ENCODE peak calls at places on chromosomes 5 and 9, in five cellular contexts. C is Peyer's patch, X is PC-3, Z is IMR-90, L is SK-N-SH. R is an unnamed sample. For H3K27me3, the result is how much of the 10 kb centered on the place peaks cover.

GRCh38 chr5:109946610-109947009 is 256.9 kb downstream of the MAN2A1 start:
- DNase-seq in C (no peak), X (no peak), Z (no peak), L (no peak), R (no peak)

GRCh38 chr5:148120317-148120716 is 48.0 kb upstream of the SPINK14 start:
- DNase-seq in C (no peak), X (peak), Z (no peak), L (no peak), R (no peak)

GRCh38 chr9:3508531-3509374 is 17.0 kb downstream of the RFX3 start:
- DNase-seq in C (no peak), X (no peak), Z (peak), L (no peak), R (peak)

GRCh38 chr9:122816163-122816867 is 12.1 kb downstream of the PDCL start:
- DNase-seq in C (peak), X (no peak), Z (no peak), L (no peak), R (no peak)

GRCh38 chr5:39794511-39794910 is 369.7 kb upstream of the DAB2 start:
- DNase-seq in C (no peak), X (no peak), Z (peak), L (no peak), R (no peak)

GRCh38 chr9:137945581-137945980 is 68.0 kb downstream of the CACNA1B start:
- DNase-seq in C (no peak), X (peak), Z (no peak), L (no peak), R (no peak)

GRCh38 chr5:56145511-56145910 is 87.6 kb downstream of the ANKRD55 start:
- DNase-seq in C (no peak), X (no peak), Z (no peak), L (no peak), R (no peak)

GRCh38 chr5:56233230-56233629 is at the start of gene ANKRD55:
- DNase-seq in C (no peak), X (no peak), Z (no peak), L (peak), R (no peak)

GRCh38 chr5:38468202-38468656 is 88.2 kb downstream of the LIFR start:
- DNase-seq in C (no peak), X (peak), Z (peak), L (no peak), R (no peak)

GRCh38 chr5:83430130-83431010 is 41.2 kb upstream of the VCAN start:
- DNase-seq in C (no peak), X (peak), Z (peak), L (peak), R (no peak)

GRCh38 chr5:38426493-38426892 is 130.0 kb downstream of the LIFR start:
- DNase-seq in C (no peak), X (peak), Z (peak), L (no peak), R (no peak)

GRCh38 chr5:151058891-151059611 is 21.8 kb downstream of the TNIP1 start:
- DNase-seq in C (no peak), X (no peak), Z (no peak), L (no peak), R (no peak)

GRCh38 chr9:93302586-93303257 is 118.8 kb downstream of the WNK2 start:
- DNase-seq in C (peak), X (peak), Z (peak), L (peak), R (no peak)

GRCh38 chr9:93318441-93318840 is 133.0 kb upstream of the FAM120A start:
- DNase-seq in C (no peak), X (no peak), Z (no peak), L (peak), R (no peak)

GRCh38 chr5:173496129-173496882 is 120.1 kb downstream of the BOD1 start:
- DNase-seq in C (no peak), X (no peak), Z (peak), L (no peak), R (no peak)

GRCh38 chr5:143141652-143142051 is 261.8 kb downstream of the NR3C1 start:
- DNase-seq in C (no peak), X (no peak), Z (no peak), L (no peak), R (no peak)

GRCh38 chr5:167665841-167666375 is 625.5 kb upstream of the WWC1 start:
- DNase-seq in C (no peak), X (no peak), Z (no peak), L (no peak), R (no peak)

GRCh38 chr5:178624626-178625546 is 2.0 kb downstream of the CLK4 start:
- DNase-seq in C (no peak), X (peak), Z (peak), L (no peak), R (no peak)

GRCh38 chr5:87541033-87541432 is 128.3 kb upstream of the CCNH start:
- DNase-seq in C (peak), X (peak), Z (peak), L (peak), R (no peak)

GRCh38 chr5:168947212-168947868 is 353.6 kb downstream of the SLIT3 start:
- DNase-seq in C (no peak), X (peak), Z (peak), L (peak), R (peak)

GRCh38 chr9:78958887-78959286 is 612.9 kb upstream of the TLE4 start:
- DNase-seq in C (no peak), X (no peak), Z (no peak), L (no peak), R (no peak)

GRCh38 chr5:53917095-53917494 is 356.7 kb downstream of the NDUFS4 start:
- DNase-seq in C (no peak), X (peak), Z (peak), L (no peak), R (no peak)

GRCh38 chr5:174287761-174288160 is 242.3 kb downstream of the NSG2 start:
- DNase-seq in C (no peak), X (no peak), Z (no peak), L (no peak), R (no peak)

GRCh38 chr5:13957032-13957645 is 12.7 kb upstream of the DNAH5 start:
- DNase-seq in C (no peak), X (peak), Z (peak), L (peak), R (no peak)

GRCh38 chr9:130183133-130183762 is 11.0 kb downstream of the NCS1 start:
- DNase-seq in C (no peak), X (no peak), Z (peak), L (peak), R (no peak)

GRCh38 chr9:89010056-89010455 is 18.8 kb downstream of the S1PR3 start:
- DNase-seq in C (no peak), X (no peak), Z (no peak), L (no peak), R (no peak)

GRCh38 chr5:169781452-169782345 is 144.6 kb downstream of the DOCK2 start:
- DNase-seq in C (no peak), X (no peak), Z (no peak), L (no peak), R (no peak)

GRCh38 chr5:96026334-96027065 is 64.8 kb upstream of the ELL2 start:
- DNase-seq in C (no peak), X (peak), Z (peak), L (no peak), R (no peak)

GRCh38 chr5:107605596-107606125 is 65.1 kb downstream of the EFNA5 start:
- DNase-seq in C (no peak), X (no peak), Z (no peak), L (no peak), R (no peak)

GRCh38 chr9:120830865-120831264 is 11.9 kb downstream of the PSMD5 start:
- DNase-seq in C (no peak), X (no peak), Z (no peak), L (no peak), R (no peak)

GRCh38 chr5:150780180-150780692 is 1.7 kb downstream of the SMIM3 start:
- DNase-seq in C (peak), X (no peak), Z (peak), L (no peak), R (peak)

GRCh38 chr9:137475666-137476065 is 16.5 kb upstream of the NSMF start:
- DNase-seq in C (no peak), X (no peak), Z (no peak), L (no peak), R (no peak)

GRCh38 chr9:117616436-117616835 is 87.8 kb upstream of the TLR4 start:
- DNase-seq in C (no peak), X (no peak), Z (no peak), L (peak), R (no peak)

GRCh38 chr9:98172604-98173003 is 19.8 kb downstream of the CORO2A start:
- DNase-seq in C (no peak), X (peak), Z (peak), L (no peak), R (no peak)

GRCh38 chr5:158406884-158407790 is 548.2 kb upstream of the CLINT1 start:
- DNase-seq in C (no peak), X (peak), Z (peak), L (no peak), R (no peak)

GRCh38 chr5:119250946-119251901 is 104.6 kb upstream of the TNFAIP8 start:
- DNase-seq in C (no peak), X (no peak), Z (peak), L (no peak), R (no peak)

GRCh38 chr9:92986175-92987110 is 39.1 kb downstream of the FGD3 start:
- DNase-seq in C (peak), X (no peak), Z (no peak), L (no peak), R (no peak)

GRCh38 chr5:159135896-159136531 is 36.3 kb upstream of the EBF1 start:
- DNase-seq in C (no peak), X (peak), Z (peak), L (no peak), R (no peak)

GRCh38 chr5:73434921-73435320 is 13.7 kb downstream of the FOXD1 start:
- DNase-seq in C (no peak), X (no peak), Z (no peak), L (no peak), R (no peak)
- H3K27me3 ChIP-seq in C (under half), X (under half), Z (under half), L (under half), R (under half)

GRCh38 chr5:15535938-15536337 is 36.0 kb downstream of the FBXL7 start:
- DNase-seq in C (no peak), X (no peak), Z (no peak), L (no peak), R (no peak)

GRCh38 chr5:15539951-15540350 is 40.0 kb downstream of the FBXL7 start:
- DNase-seq in C (no peak), X (no peak), Z (peak), L (no peak), R (no peak)

GRCh38 chr5:15533124-15533893 is 33.3 kb downstream of the FBXL7 start:
- DNase-seq in C (no peak), X (no peak), Z (peak), L (no peak), R (no peak)

GRCh38 chr5:15544039-15544438 is 44.1 kb downstream of the FBXL7 start:
- DNase-seq in C (no peak), X (no peak), Z (no peak), L (no peak), R (no peak)

GRCh38 chr5:15538516-15538915 is 38.5 kb downstream of the FBXL7 start:
- DNase-seq in C (no peak), X (no peak), Z (no peak), L (no peak), R (no peak)
- H3K4me3 ChIP-seq in C (no peak), X (no peak), Z (no peak), L (no peak), R (no peak)

DNA sequence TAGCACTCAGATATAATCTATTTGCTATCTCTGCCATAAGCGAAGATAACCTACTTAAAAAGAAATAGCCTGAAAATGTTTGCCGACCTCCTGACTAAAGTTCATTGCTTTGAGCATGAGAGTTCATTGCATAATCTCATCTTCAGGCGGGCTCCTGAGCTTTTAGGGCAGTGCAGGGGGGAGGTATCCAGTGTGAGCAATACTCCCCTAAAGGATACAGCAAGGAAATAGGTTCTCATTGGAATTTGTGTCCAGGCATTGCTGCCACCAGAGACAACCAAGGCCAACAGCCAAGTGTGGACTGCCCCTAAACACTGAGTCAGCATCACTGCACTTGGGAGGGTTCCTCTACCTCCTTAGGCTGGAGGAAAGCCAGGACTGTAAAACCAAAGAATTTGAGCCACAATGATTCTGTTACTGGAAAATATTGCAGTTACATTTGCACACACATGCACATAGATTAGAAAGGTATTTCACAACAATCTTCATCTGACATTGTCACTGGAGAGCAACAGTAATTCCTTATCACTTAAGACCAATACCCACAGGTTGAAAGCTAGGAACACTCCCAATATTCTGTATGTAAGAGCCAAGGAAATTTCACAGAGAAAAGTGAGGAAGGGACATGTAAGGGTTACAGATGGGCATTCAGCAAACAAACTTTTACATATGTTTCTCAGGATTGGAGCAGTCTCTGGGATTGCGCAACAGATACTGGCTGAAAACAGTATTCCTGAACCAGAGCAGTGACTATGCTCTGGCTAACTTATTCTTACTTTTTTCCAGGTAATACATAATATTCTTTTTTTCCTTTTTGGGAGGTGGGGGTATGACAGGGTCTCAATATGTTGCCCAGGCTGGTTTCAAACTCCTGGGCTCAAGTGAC is 98.6 kb upstream of the TLE1 start:
- DNase-seq in C (no peak), X (peak), Z (peak), L (no peak), R (no peak)
- TF ChIP-seq CTCF in C (no peak), X (no peak), Z (no peak), L (no peak), R (no peak)

GRCh38 chr5:1391691-1392090 is 46.8 kb upstream of the CLPTM1L start:
- DNase-seq in C (no peak), X (no peak), Z (no peak), L (no peak), R (no peak)
- H3K27me3 ChIP-seq in C (under half), X (under half), Z (under half), L (under half), R (under half)

DNA sequence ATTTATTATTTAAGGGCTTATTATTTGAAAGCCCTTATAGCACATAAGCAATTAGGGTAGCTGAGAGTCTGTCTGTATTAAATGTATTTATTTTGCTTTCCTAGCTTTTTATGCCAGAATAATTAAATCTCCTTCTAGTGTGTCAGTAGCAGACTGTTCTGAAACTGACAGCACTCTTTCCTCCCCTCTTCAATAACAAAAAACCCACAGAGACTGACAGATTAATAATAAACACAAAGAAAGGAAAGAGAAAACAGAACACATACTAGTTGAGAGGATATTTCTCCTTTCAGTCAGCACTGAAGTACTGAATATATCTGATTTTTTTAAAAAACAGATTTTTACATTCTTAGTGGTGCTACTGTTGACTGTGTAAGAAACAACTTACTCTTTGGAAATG is 208.1 kb downstream of the SPATA31D1 start:
- DNase-seq in C (no peak), X (no peak), Z (no peak), L (no peak), R (no peak)
- H3K4me3 ChIP-seq in C (no peak), X (no peak), Z (no peak), L (no peak), R (no peak)

GRCh38 chr5:124021066-124021641 is 509.2 kb downstream of the CSNK1G3 start:
- DNase-seq in C (no peak), X (peak), Z (no peak), L (no peak), R (no peak)
- TF ChIP-seq CTCF in C (no peak), X (no peak), Z (no peak), L (peak), R (no peak)

DNA sequence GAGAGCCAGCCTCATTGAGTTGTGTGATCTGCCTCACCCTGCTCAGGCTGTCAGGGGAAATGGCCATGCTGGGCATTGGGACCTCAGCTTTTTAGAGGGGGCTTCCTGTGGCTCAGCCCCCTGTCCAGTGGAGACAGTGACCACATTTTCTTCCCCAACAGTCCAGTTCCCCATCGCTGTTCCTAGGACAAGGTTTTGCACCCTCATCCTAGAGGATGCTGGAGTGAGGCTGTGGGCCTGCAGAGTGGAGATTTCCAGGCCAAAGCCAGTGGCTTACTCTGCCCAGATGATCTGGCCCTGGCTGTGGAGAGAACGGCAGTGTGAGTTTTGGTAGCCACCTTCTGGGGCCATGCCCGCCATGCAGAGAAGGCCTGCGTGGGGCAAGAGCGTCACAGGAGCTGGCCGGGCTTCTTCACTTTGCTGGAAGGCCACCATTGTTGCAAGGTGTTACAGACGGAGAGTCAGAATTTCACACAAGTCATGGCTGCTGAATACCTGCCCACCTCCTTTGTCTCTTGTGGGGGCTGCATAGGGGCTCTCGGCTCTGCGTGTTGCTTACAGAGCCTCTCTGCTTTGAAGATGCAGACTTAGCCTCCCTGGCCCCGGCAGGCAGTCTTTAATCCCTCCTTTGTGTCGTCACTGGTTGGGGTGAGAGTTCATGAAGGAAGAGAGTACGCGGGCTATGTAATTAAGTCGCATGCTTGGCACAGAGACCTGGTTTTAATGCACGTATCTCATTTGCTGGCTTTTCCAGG is 35.2 kb upstream of the PITX1 start:
- DNase-seq in C (no peak), X (no peak), Z (no peak), L (no peak), R (no peak)
- H3K27me3 ChIP-seq in C (under half), X (under half), Z (under half), L (under half), R (under half)